ENCODE peak calls at places on chromosomes 2 and 18, in nine cellular contexts. F, J, K, Z, B, X, L, O and I are unnamed samples. For H3K36me3, the result is how much of the 10 kb centered on the place peaks cover.

GRCh38 chr2:20667531-20668401 is 822 bp downstream of the GDF7 start:
- DNase-seq in F (no peak), J (no peak), K (peak), Z (no peak), B (no peak), X (no peak), L (no peak), O (no peak), I (no peak)

GRCh38 chr2:95056044-95056443 is 30.5 kb downstream of the MAL start:
- DNase-seq in F (no peak), J (no peak), K (no peak), Z (no peak), B (no peak), X (no peak), L (no peak), O (no peak), I (no peak)

GRCh38 chr2:72837171-72837570 is 11.3 kb upstream of the EXOC6B start:
- DNase-seq in F (no peak), J (no peak), K (no peak), Z (no peak), B (no peak), X (no peak), L (no peak), O (no peak), I (no peak)

GRCh38 chr2:19752500-19752899 is 149.3 kb downstream of the TTC32 start:
- DNase-seq in F (no peak), J (no peak), K (no peak), Z (no peak), B (no peak), X (no peak), L (peak), O (no peak), I (no peak)

GRCh38 chr18:47968006-47968676 is 37.7 kb upstream of the SMAD2 start:
- DNase-seq in F (no peak), J (no peak), K (no peak), Z (peak), B (no peak), X (no peak), L (peak), O (no peak), I (no peak)

GRCh38 chr2:236787885-236788284 is 218.3 kb downstream of the ACKR3 start:
- DNase-seq in F (no peak), J (peak), K (no peak), Z (no peak), B (no peak), X (no peak), L (no peak), O (no peak), I (no peak)

GRCh38 chr2:17754773-17755425 is 961 bp downstream of the GEN1 start:
- DNase-seq in F (no peak), J (no peak), K (no peak), Z (no peak), B (no peak), X (no peak), L (no peak), O (no peak), I (no peak)

GRCh38 chr2:107811376-107811775 is 15.3 kb upstream of the RGPD4 start:
- DNase-seq in F (no peak), J (no peak), K (no peak), Z (no peak), B (no peak), X (no peak), L (no peak), O (no peak), I (no peak)

GRCh38 chr18:22253156-22253555 is 83.8 kb downstream of the GATA6 start:
- DNase-seq in F (no peak), J (no peak), K (no peak), Z (no peak), B (no peak), X (no peak), L (no peak), O (no peak), I (no peak)

GRCh38 chr18:55351220-55351619 is 236.8 kb downstream of the TCF4 start:
- DNase-seq in F (no peak), J (no peak), K (no peak), Z (no peak), B (no peak), X (no peak), L (no peak), O (no peak), I (no peak)

GRCh38 chr2:199955339-199956061 is at the start of the genes MAIP1 and TYW5:
- DNase-seq in F (peak), J (peak), K (peak), Z (peak), B (peak), X (peak), L (peak), O (peak), I (peak)

GRCh38 chr2:174397773-174398172 is 2.2 kb downstream of the SCRN3 start:
- DNase-seq in F (no peak), J (no peak), K (no peak), Z (no peak), B (no peak), X (no peak), L (no peak), O (no peak), I (no peak)

GRCh38 chr2:1742300-1742679 is 2.0 kb downstream of the PXDN start:
- DNase-seq in F (peak), J (no peak), K (no peak), Z (no peak), B (no peak), X (no peak), L (no peak), O (no peak), I (peak)

GRCh38 chr2:1741851-1742250 is 2.5 kb downstream of the PXDN start:
- DNase-seq in F (peak), J (no peak), K (no peak), Z (no peak), B (no peak), X (no peak), L (no peak), O (no peak), I (peak)

GRCh38 chr2:1744151-1744445 is 217 bp downstream of the PXDN start:
- DNase-seq in F (peak), J (no peak), K (no peak), Z (no peak), B (no peak), X (peak), L (no peak), O (no peak), I (peak)

GRCh38 chr2:1743396-1744150 is 742 bp downstream of the PXDN start:
- DNase-seq in F (peak), J (no peak), K (no peak), Z (no peak), B (peak), X (peak), L (no peak), O (no peak), I (peak)

GRCh38 chr2:1742680-1743395 is 1.5 kb downstream of the PXDN start:
- DNase-seq in F (peak), J (peak), K (peak), Z (peak), B (peak), X (peak), L (peak), O (peak), I (peak)
- TF ChIP-seq CTCF in F (peak), J (peak), K (peak), Z (no peak), B (peak), X (peak), L (no peak), O (peak), I (peak)

DNA sequence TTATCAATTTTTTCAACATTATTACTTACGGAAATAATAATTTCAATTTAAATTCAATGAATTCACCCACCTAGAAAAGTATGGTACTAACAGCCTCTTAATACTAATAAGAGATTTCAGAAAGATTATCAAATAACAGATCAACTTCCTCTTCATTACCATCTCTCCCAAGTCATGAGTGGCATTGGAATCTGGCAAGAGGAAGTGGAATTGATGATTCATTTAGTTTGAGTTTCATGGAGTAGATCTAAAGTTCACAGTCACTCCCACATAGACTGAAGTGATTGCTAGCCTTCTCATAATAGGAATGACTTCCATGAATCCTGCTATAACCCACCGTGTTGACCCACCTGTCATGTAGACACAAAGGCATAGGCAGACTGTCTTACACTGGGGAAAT is 77.7 kb upstream of the WDR75 start:
- DNase-seq in F (no peak), J (no peak), K (no peak), Z (no peak), B (peak), X (no peak), L (no peak), O (no peak), I (no peak)
- H3K27ac ChIP-seq in F (no peak), J (no peak), K (peak), Z (no peak), B (peak), X (no peak), L (no peak), O (no peak), I (no peak)

GRCh38 chr18:23541349-23542093 is 38.2 kb downstream of the RMC1 start:
- DNase-seq in F (no peak), J (no peak), K (no peak), Z (no peak), B (no peak), X (no peak), L (no peak), O (no peak), I (no peak)

GRCh38 chr18:23539911-23540475 is 36.7 kb downstream of the RMC1 start:
- DNase-seq in F (no peak), J (no peak), K (no peak), Z (no peak), B (no peak), X (no peak), L (no peak), O (no peak), I (no peak)

GRCh38 chr18:23545247-23545789 is 41.0 kb downstream of the NPC1 start:
- DNase-seq in F (no peak), J (no peak), K (no peak), Z (no peak), B (no peak), X (no peak), L (no peak), O (no peak), I (no peak)

GRCh38 chr18:23540867-23541266 is 37.6 kb downstream of the RMC1 start:
- DNase-seq in F (no peak), J (no peak), K (no peak), Z (no peak), B (no peak), X (no peak), L (no peak), O (no peak), I (no peak)

GRCh38 chr18:23542471-23542870 is 39.2 kb downstream of the RMC1 start:
- DNase-seq in F (no peak), J (no peak), K (no peak), Z (no peak), B (no peak), X (no peak), L (no peak), O (no peak), I (no peak)
- H3K36me3 ChIP-seq in F (half or more), J (half or more), K (half or more), Z (half or more), B (half or more), X (under half), L (half or more), O (half or more), I (half or more)

DNA sequence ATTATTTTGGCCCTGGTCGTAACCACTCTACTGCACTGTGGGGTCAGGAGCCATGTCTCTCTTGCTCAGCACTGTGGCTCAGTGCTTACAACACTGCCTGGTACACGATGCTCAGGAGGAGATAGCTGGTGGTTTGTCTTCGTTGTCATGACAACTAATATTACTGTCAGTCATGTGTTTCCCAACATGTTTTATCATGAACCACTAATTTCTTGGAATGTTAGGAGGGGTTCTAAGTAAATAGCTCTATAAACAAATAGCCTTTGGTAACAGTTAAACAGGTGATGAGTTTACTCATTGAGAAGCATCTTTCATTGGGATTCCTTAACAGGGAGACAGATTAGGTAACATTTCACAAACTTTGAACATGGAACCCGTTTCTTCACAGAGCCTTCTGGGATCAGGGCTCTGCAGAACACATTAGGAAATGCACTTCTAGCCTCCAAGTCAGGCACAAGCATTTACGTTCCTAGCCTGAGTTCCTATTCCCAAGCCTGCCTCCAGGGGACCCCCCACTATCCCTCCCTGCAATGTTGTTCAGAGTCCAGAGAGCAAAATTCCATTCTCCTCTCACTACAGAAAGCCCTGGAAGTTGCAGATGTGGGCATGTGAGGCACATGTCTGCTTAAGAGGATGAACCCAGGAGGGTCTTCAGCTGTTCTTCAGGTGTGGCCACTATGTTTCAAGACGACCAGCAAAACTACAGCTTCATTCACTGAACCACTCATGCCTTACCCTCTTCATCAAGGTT is 6.4 kb upstream of the RBM44 start:
- DNase-seq in F (no peak), J (no peak), K (no peak), Z (no peak), B (peak), X (no peak), L (no peak), O (no peak), I (no peak)
- TF ChIP-seq CTCF in F (no peak), J (no peak), K (no peak), Z (no peak), B (peak), X (no peak), L (no peak), O (no peak), I (no peak)

GRCh38 chr2:64748147-64748546 is 94.4 kb upstream of the SERTAD2 start:
- DNase-seq in F (no peak), J (no peak), K (no peak), Z (no peak), B (no peak), X (no peak), L (no peak), O (no peak), I (no peak)

GRCh38 chr2:64750817-64751285 is 97.1 kb upstream of the SERTAD2 start:
- DNase-seq in F (peak), J (peak), K (peak), Z (peak), B (peak), X (peak), L (peak), O (peak), I (peak)

GRCh38 chr2:64748561-64748960 is 94.8 kb upstream of the SERTAD2 start:
- DNase-seq in F (no peak), J (no peak), K (no peak), Z (no peak), B (no peak), X (no peak), L (no peak), O (no peak), I (no peak)

GRCh38 chr2:64750001-64750816 is 96.5 kb upstream of the SERTAD2 start:
- DNase-seq in F (peak), J (peak), K (peak), Z (peak), B (peak), X (peak), L (peak), O (peak), I (peak)

DNA sequence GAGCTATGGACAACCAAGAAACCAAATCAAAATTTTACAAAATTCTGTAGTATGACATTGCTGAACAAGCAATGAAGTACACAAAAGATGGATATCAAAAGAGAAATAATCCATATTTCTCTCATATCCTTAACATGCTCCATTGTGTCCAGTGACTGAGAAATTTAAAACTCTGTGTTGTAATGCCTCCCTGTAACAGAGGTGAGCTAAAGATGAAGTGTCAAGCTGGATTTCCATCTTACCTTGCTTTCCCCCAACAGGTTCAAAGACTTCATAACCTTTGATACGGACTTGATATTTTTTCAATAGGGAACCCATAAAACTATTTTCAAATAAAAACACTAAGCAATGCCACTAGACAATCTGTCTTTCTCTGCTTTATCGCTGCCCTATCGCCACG is 95.7 kb upstream of the SERTAD2 start:
- DNase-seq in F (no peak), J (no peak), K (no peak), Z (no peak), B (no peak), X (no peak), L (no peak), O (no peak), I (no peak)
- H3K27ac ChIP-seq in F (peak), J (peak), K (peak), Z (peak), B (peak), X (peak), L (peak), O (peak), I (no peak)

GRCh38 chr18:9550413-9550812 is 63.9 kb downstream of the PPP4R1 start:
- DNase-seq in F (no peak), J (no peak), K (no peak), Z (no peak), B (no peak), X (no peak), L (no peak), O (no peak), I (no peak)

GRCh38 chr18:9552189-9552588 is 62.2 kb downstream of the PPP4R1 start:
- DNase-seq in F (no peak), J (no peak), K (no peak), Z (no peak), B (no peak), X (no peak), L (no peak), O (no peak), I (no peak)

GRCh38 chr18:9557250-9557943 is 57.0 kb downstream of the PPP4R1 start:
- DNase-seq in F (no peak), J (no peak), K (no peak), Z (no peak), B (peak), X (no peak), L (no peak), O (no peak), I (no peak)

GRCh38 chr18:9549405-9549804 is 65.0 kb downstream of the PPP4R1 start:
- DNase-seq in F (no peak), J (no peak), K (no peak), Z (no peak), B (no peak), X (no peak), L (no peak), O (no peak), I (no peak)

GRCh38 chr18:9552616-9553015 is 61.7 kb downstream of the PPP4R1 start:
- DNase-seq in F (no peak), J (no peak), K (no peak), Z (no peak), B (no peak), X (no peak), L (no peak), O (no peak), I (no peak)
- H3K36me3 ChIP-seq in F (half or more), J (half or more), K (half or more), Z (half or more), B (half or more), X (under half), L (half or more), O (half or more), I (under half)

GRCh38 chr18:6397931-6398566 is 16.7 kb downstream of the L3MBTL4 start:
- DNase-seq in F (no peak), J (no peak), K (no peak), Z (peak), B (no peak), X (no peak), L (no peak), O (no peak), I (no peak)
- TF ChIP-seq CTCF in F (no peak), J (no peak), K (no peak), Z (no peak), B (no peak), X (no peak), L (no peak), O (no peak), I (no peak)

GRCh38 chr2:32330136-32330535 is 26.7 kb upstream of the BIRC6 start:
- DNase-seq in F (no peak), J (no peak), K (no peak), Z (no peak), B (no peak), X (no peak), L (no peak), O (no peak), I (no peak)
- H3K27ac ChIP-seq in F (no peak), J (no peak), K (no peak), Z (no peak), B (no peak), X (no peak), L (peak), O (no peak), I (no peak)